ENCODE peak calls at places on chromosomes 13 and 19, in four cellular contexts. I is WTC11, L is K562, Y is GM12878. C is an unnamed sample.

GRCh38 chr13:51380269-51380668 is 40.8 kb downstream of the SERPINE3 start:
- DNase-seq in I (no peak), L (no peak), Y (no peak), C (no peak)

GRCh38 chr13:70814684-70815083 is 706.4 kb upstream of the KLHL1 start:
- DNase-seq in I (no peak), L (no peak), Y (no peak), C (no peak)

GRCh38 chr13:113616991-113617749 is 32.6 kb downstream of the TFDP1 start:
- DNase-seq in I (peak; percentile 41), L (no peak), Y (no peak), C (no peak)

GRCh38 chr13:46598140-46598819 is 45.3 kb downstream of the LRCH1 start:
- DNase-seq in I (no peak), L (no peak), Y (no peak), C (no peak)

GRCh38 chr19:58554494-58555368 is at the start of gene CHMP2A:
- DNase-seq in I (peak; percentile 99), L (peak; percentile 98), Y (peak; percentile 85), C (peak; percentile 84)

GRCh38 chr19:17762505-17763229 is 11.4 kb downstream of the FCHO1 start:
- DNase-seq in I (peak; percentile 91), L (peak; percentile 83), Y (no peak), C (peak; percentile 59)

GRCh38 chr13:95604534-95604915 is 40.0 kb downstream of the DZIP1 start:
- DNase-seq in I (no peak), L (no peak), Y (no peak), C (no peak)

GRCh38 chr13:67506407-67506806 is 276.3 kb upstream of the PCDH9 start:
- DNase-seq in I (no peak), L (no peak), Y (no peak), C (no peak)

GRCh38 chr13:49213997-49214916 is 5.9 kb upstream of the MLNR start:
- DNase-seq in I (no peak), L (no peak), Y (no peak), C (no peak)

GRCh38 chr13:70923863-70924752 is 815.9 kb upstream of the KLHL1 start:
- DNase-seq in I (peak; percentile 8), L (no peak), Y (no peak), C (no peak)

GRCh38 chr13:38661276-38661675 is 25.6 kb upstream of the FREM2 start:
- DNase-seq in I (no peak), L (no peak), Y (no peak), C (no peak)

GRCh38 chr13:91017031-91017668 is 330.3 kb upstream of the MIR17HG start:
- DNase-seq in I (peak; percentile 63), L (peak; percentile 90), Y (peak; percentile 9), C (no peak)

GRCh38 chr13:95100525-95101121 is 200.6 kb downstream of the ABCC4 start:
- DNase-seq in I (no peak), L (no peak), Y (peak; percentile 21), C (peak; percentile 41)

GRCh38 chr19:55687281-55688172 is 12.5 kb downstream of the EPN1 start:
- DNase-seq in I (no peak), L (no peak), Y (no peak), C (no peak)

GRCh38 chr19:34733266-34733825 is 697 bp upstream of the ZNF181 start:
- DNase-seq in I (peak; percentile 36), L (peak; percentile 76), Y (no peak), C (peak; percentile 80)

GRCh38 chr19:8085606-8086464 is 33.3 kb downstream of the CCL25 start:
- DNase-seq in I (no peak), L (peak; percentile 93), Y (no peak), C (peak; percentile 84)

GRCh38 chr19:1627194-1627593 is 21.9 kb upstream of the UQCR11 start:
- DNase-seq in I (no peak), L (no peak), Y (no peak), C (no peak)

GRCh38 chr19:46133777-46134231 is 9.3 kb upstream of the IGFL3 start:
- DNase-seq in I (no peak), L (no peak), Y (no peak), C (no peak)

GRCh38 chr13:30696278-30697176 is 38.8 kb upstream of the ALOX5AP start:
- DNase-seq in I (peak; percentile 19), L (no peak), Y (no peak), C (no peak)

GRCh38 chr13:41561179-41561578 is 103.8 kb downstream of the RGCC start:
- DNase-seq in I (no peak), L (no peak), Y (no peak), C (no peak)

GRCh38 chr13:59368652-59369051 is 795.1 kb downstream of the DIAPH3 start:
- DNase-seq in I (no peak), L (no peak), Y (no peak), C (no peak)

GRCh38 chr19:6577410-6578125 is 13.4 kb downstream of the CD70 start:
- DNase-seq in I (no peak), L (peak; percentile 57), Y (peak; percentile 96), C (no peak)

GRCh38 chr13:40490086-40490723 is 176.2 kb downstream of the FOXO1 start:
- DNase-seq in I (no peak), L (no peak), Y (no peak), C (no peak)

GRCh38 chr13:85798999-85799646 is at the start of gene SLITRK6:
- DNase-seq in I (no peak), L (no peak), Y (no peak), C (no peak)

GRCh38 chr19:45280471-45280961 is 29.4 kb downstream of the MARK4 start:
- DNase-seq in I (no peak), L (no peak), Y (no peak), C (no peak)

DNA sequence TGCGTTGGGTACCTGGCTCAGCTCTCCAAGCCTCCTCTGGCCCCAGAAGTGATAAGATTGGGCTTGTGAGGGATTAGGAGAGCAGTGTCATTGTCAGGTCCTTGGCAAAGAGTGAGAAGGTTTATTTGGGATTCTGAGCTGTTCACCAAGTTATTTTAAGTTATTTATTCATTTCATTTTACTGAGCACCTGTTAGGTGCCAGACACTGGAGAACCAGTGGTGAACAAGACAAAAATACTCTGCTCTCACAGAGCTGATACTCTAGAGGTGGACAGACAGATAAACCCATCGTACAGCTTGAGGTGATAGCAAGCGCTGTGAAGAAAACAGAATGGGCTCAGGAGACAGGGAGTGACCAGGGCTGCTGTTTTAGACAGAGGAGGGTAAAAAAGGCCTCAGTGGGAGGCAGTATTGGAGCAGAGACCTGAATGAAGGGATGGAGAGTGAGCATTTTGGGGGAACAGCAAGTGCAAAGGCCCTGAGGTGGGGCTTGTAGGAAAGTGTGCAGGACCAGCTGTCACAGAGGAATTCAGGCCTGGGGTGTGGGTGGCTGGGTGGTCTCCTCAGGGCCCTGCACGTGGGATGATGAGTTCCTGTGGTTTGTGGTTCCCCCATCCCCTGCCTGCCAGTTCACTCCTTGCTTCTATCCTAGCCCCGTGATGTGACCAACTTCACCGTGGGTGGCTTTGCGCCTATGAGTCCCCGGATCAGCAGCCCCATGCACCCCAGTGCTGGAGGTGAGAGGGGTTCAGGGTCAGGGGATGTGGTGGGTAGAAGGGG is 8.7 kb upstream of the TIMM50 start:
- DNase-seq in I (no peak), L (no peak), Y (no peak), C (no peak)
- TF ChIP-seq NR2C2 in I (no peak), L (no peak), Y (no peak), C (no peak)

DNA sequence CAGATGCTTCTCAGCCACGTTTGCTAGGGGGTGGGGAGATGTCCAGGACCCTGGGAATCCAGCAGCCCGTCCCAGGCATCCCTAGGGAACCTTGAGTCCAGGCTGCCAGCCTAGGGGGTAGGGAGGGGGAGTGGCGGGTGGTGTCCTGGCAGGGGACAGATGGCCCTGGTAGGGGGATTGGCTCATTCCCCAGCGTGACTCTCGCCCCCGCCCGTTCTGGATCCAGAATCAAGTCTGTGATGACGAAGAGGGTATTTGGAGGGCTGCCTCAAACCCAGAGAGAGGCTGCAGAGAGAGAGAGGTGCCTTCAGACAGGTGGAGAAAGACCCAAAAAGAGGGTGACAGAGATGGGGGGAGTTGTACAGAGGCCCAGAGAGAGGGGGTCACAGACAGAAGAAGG is 4.1 kb downstream of the SLC17A7 start:
- DNase-seq in I (no peak), L (no peak), Y (no peak), C (no peak)
- TF ChIP-seq NR2C2 in I (no peak), L (no peak), Y (no peak), C (no peak)

GRCh38 chr13:110480161-110480560 is 81.4 kb downstream of the RAB20 start:
- DNase-seq in I (no peak), L (no peak), Y (no peak), C (no peak)
- TF ChIP-seq NR2C2 in I (no peak), L (no peak), Y (no peak), C (no peak)

GRCh38 chr13:80050252-80050651 is 290.7 kb downstream of the SPRY2 start:
- DNase-seq in I (no peak), L (no peak), Y (no peak), C (no peak)
- TF ChIP-seq NR2C2 in I (no peak), L (no peak), Y (no peak), C (no peak)

GRCh38 chr19:39196320-39196719 is 444 bp upstream of the NCCRP1 start:
- DNase-seq in I (no peak), L (no peak), Y (no peak), C (no peak)

GRCh38 chr19:39194832-39195542 is 1.8 kb upstream of the NCCRP1 start:
- DNase-seq in I (no peak), L (no peak), Y (no peak), C (no peak)

GRCh38 chr19:39192846-39193245 is 3.9 kb upstream of the NCCRP1 start:
- DNase-seq in I (no peak), L (no peak), Y (no peak), C (no peak)

GRCh38 chr19:39195755-39196154 is 1.0 kb upstream of the NCCRP1 start:
- DNase-seq in I (no peak), L (no peak), Y (no peak), C (no peak)

GRCh38 chr19:39193785-39194184 is 3.0 kb upstream of the NCCRP1 start:
- DNase-seq in I (no peak), L (no peak), Y (no peak), C (peak; percentile 19)
- TF ChIP-seq NR2C2 in I (no peak), L (no peak), Y (no peak), C (no peak)

GRCh38 chr13:78601124-78601885 is 2.0 kb downstream of the POU4F1 start:
- DNase-seq in I (peak; percentile 54), L (no peak), Y (no peak), C (no peak)
- TF ChIP-seq NR2C2 in I (peak; percentile 27), L (no peak), Y (no peak), C (no peak)

DNA sequence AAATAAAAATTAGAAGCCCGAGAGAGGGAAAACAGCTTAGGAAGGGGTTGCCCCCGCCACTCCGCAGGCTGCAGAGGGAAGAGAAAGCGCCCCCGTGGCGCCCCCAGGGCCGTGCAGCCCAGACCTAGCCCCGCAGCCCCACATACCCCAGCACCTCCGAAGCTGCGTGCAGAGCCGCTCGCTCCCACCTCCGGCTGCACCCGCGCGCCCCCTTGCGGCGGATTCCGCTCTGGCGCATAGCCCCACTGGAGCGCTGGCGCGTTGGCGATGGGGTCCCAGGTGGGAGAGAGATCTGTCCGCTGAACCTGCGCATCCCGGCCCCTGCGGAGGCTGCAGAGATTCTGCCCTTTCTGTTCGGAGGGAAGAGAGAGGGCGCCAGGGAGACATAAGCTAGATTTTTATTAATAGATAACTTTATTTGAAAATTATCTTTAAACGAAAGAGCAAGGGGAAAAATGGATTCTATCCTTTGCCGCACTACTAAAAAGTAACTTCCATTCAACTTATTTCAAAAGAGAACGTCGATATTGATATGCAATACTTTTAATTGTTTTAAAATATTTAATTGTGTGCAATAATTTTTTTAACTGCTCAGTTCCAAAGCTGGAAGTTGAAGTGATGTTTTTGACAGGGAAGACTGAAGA is 11.7 kb upstream of the CLN5 start:
- DNase-seq in I (peak; percentile 96), L (peak; percentile 75), Y (no peak), C (peak; percentile 43)
- TF ChIP-seq NR2C2 in I (no peak), L (no peak), Y (no peak), C (no peak)

C was measured in HepG2.